ENCODE peak calls at places on chromosomes 2 and 18, in nine cellular contexts. I is GDM1, Q is foreskin fibroblast, N is T-helper 2 cell, F is T-helper 1 cell, L is brain microvascular endothelial cell, E is right cardiac atrium, H is suprapubic skin, O is GM13976. G is an unnamed sample.

GRCh38 chr2:241003830-241004564 is 5.6 kb downstream of the SNED1 start:
- DNase-seq in I (no peak), Q (no peak), N (no peak), F (no peak), L (no peak), E (no peak), H (no peak), O (no peak), G (no peak)

GRCh38 chr18:23307567-23308295 is 145.4 kb upstream of the RIOK3 start:
- DNase-seq in I (no peak), Q (peak; percentile 38), N (no peak), F (peak; percentile 83), L (peak; percentile 80), E (no peak), H (no peak), O (peak; percentile 64), G (no peak)

GRCh38 chr2:97718051-97718882 is 4.9 kb downstream of the ZAP70 start:
- DNase-seq in I (peak; percentile 76), Q (no peak), N (peak; percentile 45), F (peak; percentile 87), L (no peak), E (no peak), H (no peak), O (peak; percentile 77), G (no peak)

GRCh38 chr2:231800493-231801091 is 14.3 kb downstream of the COPS7B start:
- DNase-seq in I (no peak), Q (peak; percentile 67), N (peak; percentile 22), F (peak; percentile 38), L (peak; percentile 40), E (peak; percentile 56), H (no peak), O (peak; percentile 47), G (peak; percentile 60)

GRCh38 chr18:48303883-48304282 is 105.3 kb downstream of the ZBTB7C start:
- DNase-seq in I (no peak), Q (no peak), N (no peak), F (no peak), L (no peak), E (no peak), H (peak; percentile 55), O (no peak), G (no peak)

GRCh38 chr18:9926223-9926894 is 12.5 kb downstream of the VAPA start:
- DNase-seq in I (no peak), Q (no peak), N (no peak), F (no peak), L (no peak), E (no peak), H (no peak), O (no peak), G (no peak)

GRCh38 chr2:219638217-219638947 is 11.0 kb downstream of the SLC4A3 start:
- DNase-seq in I (no peak), Q (no peak), N (no peak), F (no peak), L (no peak), E (peak; percentile 58), H (peak; percentile 60), O (peak; percentile 35), G (no peak)

GRCh38 chr2:173858297-173858731 is 106.9 kb downstream of the SP3 start:
- DNase-seq in I (no peak), Q (no peak), N (no peak), F (no peak), L (no peak), E (no peak), H (no peak), O (peak; percentile 42), G (no peak)

GRCh38 chr2:98455494-98455976 is 10.9 kb downstream of the INPP4A start:
- DNase-seq in I (peak; percentile 13), Q (no peak), N (no peak), F (peak; percentile 64), L (no peak), E (no peak), H (no peak), O (peak; percentile 44), G (no peak)

GRCh38 chr2:148244593-148245292 is 223.9 kb downstream of the MBD5 start:
- DNase-seq in I (no peak), Q (peak; percentile 83), N (no peak), F (no peak), L (peak; percentile 60), E (no peak), H (no peak), O (no peak), G (no peak)

GRCh38 chr2:168583710-168584521 is 127.8 kb downstream of the CERS6 start:
- DNase-seq in I (no peak), Q (peak; percentile 64), N (no peak), F (no peak), L (peak; percentile 48), E (no peak), H (no peak), O (no peak), G (no peak)

GRCh38 chr18:77208969-77209368 is 40.7 kb upstream of the GALR1 start:
- DNase-seq in I (peak; percentile 32), Q (peak; percentile 26), N (no peak), F (peak; percentile 66), L (peak; percentile 82), E (peak; percentile 78), H (no peak), O (peak; percentile 74), G (no peak)

GRCh38 chr2:231666171-231667095 is 41.9 kb upstream of the PTMA start:
- DNase-seq in I (peak; percentile 80), Q (peak; percentile 99), N (no peak), F (no peak), L (peak; percentile 78), E (peak; percentile 98), H (peak; percentile 97), O (peak; percentile 85), G (peak; percentile 87)

G was measured in testis.